ENCODE peak calls at places on chromosomes 2 and 18, in ten cellular contexts. P is breast epithelium, Q is Peyer's patch, X is IMR-90, S is OCI-LY7, T is heart left ventricle, N is fibroblast of lung, W is adipocyte, L is tibial artery, J is cardiac muscle cell. E is an unnamed sample. For H3K4me1, the result is how much of the 10 kb centered on the place peaks cover.

GRCh38 chr2:240300840-240301239 is 134.6 kb upstream of the GPC1 start:
- DNase-seq in P (no peak), Q (peak), X (no peak), S (no peak), T (no peak), N (no peak), W (no peak), L (no peak), J (no peak), E (no peak)

GRCh38 chr2:109557309-109557708 is 56.5 kb downstream of the SEPTIN10 start:
- DNase-seq in P (no peak), Q (no peak), X (no peak), S (no peak), T (no peak), N (no peak), W (no peak), L (no peak), J (no peak), E (no peak)

GRCh38 chr2:348517-348916 is 60.6 kb upstream of the ALKAL2 start:
- DNase-seq in P (no peak), Q (no peak), X (no peak), S (no peak), T (no peak), N (peak), W (no peak), L (no peak), J (peak), E (no peak)

GRCh38 chr2:48902521-48902920 is 147.0 kb upstream of the LHCGR start:
- DNase-seq in P (no peak), Q (no peak), X (no peak), S (no peak), T (no peak), N (no peak), W (no peak), L (no peak), J (no peak), E (no peak)

GRCh38 chr2:200944467-200945394 is 18.7 kb downstream of the ORC2 start:
- DNase-seq in P (no peak), Q (no peak), X (peak), S (no peak), T (no peak), N (peak), W (peak), L (no peak), J (peak), E (no peak)

GRCh38 chr2:120564213-120565094 is 171.2 kb upstream of the GLI2 start:
- DNase-seq in P (no peak), Q (no peak), X (no peak), S (no peak), T (no peak), N (no peak), W (no peak), L (no peak), J (no peak), E (peak)

GRCh38 chr18:22165603-22166069 is 3.8 kb upstream of the GATA6 start:
- DNase-seq in P (no peak), Q (no peak), X (no peak), S (no peak), T (no peak), N (no peak), W (no peak), L (no peak), J (peak), E (peak)

GRCh38 chr18:11040823-11041712 is 108.3 kb downstream of the PIEZO2 start:
- DNase-seq in P (no peak), Q (no peak), X (peak), S (peak), T (peak), N (peak), W (peak), L (no peak), J (peak), E (peak)

GRCh38 chr2:66984864-66985263 is 412.3 kb upstream of the ETAA1 start:
- DNase-seq in P (no peak), Q (no peak), X (peak), S (no peak), T (no peak), N (no peak), W (no peak), L (no peak), J (no peak), E (no peak)

DNA sequence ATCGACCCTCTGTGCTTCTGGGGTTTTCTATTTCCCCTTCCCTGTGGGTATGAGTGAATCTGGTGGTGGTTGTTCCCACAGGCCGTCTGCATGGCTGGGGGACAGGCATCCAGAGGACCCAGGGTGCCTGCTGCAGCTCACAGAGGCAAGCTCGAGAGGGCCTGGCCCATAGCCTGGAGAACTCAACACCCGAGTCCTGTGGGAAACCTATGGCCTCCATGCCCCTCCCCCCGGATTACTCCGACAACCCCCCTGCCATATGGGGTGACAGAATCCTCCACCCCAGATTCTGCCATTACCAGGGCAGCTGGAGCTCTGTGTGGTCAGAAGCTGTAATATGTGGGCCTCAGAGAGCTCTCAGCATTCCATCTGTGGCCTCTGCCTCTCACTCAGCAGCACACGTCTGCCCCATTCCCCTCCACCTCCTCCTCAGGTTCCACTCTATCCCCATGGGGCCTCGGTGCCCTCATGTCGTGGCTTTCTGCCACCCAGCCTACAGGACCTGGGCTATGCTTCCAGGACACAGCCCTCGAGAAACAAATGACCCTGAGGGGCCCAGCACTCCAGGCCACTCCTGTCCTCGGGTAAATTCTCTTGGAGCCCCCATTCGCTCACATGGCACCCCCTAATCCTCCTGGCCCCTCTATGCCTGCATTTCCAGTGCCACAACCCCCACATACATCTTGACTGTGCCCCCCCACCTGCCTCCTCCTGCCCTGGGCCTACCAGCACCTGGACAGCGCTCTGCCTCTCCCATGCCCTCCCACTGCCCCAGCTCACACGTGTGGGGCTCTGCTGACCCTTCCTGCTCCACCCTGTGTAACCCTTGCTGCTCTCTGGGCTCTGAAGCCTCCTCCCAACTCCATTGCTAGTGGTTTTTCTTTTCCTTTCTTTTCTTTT is 3.6 kb downstream of the MZT2A start:
- DNase-seq in P (no peak), Q (no peak), X (no peak), S (no peak), T (no peak), N (no peak), W (no peak), L (no peak), J (no peak), E (no peak)
- H3K4me1 ChIP-seq in P (under half), Q (under half), X (under half), S (under half), T (under half), N (under half), W (under half), L (under half), J (under half), E (under half)

GRCh38 chr2:20430035-20430434 is 16.8 kb upstream of the RHOB start:
- DNase-seq in P (no peak), Q (no peak), X (no peak), S (no peak), T (no peak), N (no peak), W (no peak), L (peak), J (no peak), E (no peak)
- H3K4me1 ChIP-seq in P (under half), Q (under half), X (under half), S (under half), T (under half), N (under half), W (under half), L (under half), J (under half), E (under half)

GRCh38 chr18:9135081-9135911 is 1.3 kb upstream of the ANKRD12 start:
- DNase-seq in P (no peak), Q (no peak), X (no peak), S (no peak), T (no peak), N (no peak), W (no peak), L (no peak), J (no peak), E (no peak)

GRCh38 chr18:9136315-9137141 is at the start of gene ANKRD12:
- DNase-seq in P (peak), Q (peak), X (peak), S (peak), T (peak), N (peak), W (peak), L (peak), J (peak), E (peak)

GRCh38 chr18:9135912-9136314 is 668 bp upstream of the ANKRD12 start:
- DNase-seq in P (peak), Q (no peak), X (peak), S (peak), T (no peak), N (no peak), W (peak), L (no peak), J (peak), E (peak)

GRCh38 chr18:9139400-9140039 is 2.9 kb downstream of the ANKRD12 start:
- DNase-seq in P (no peak), Q (no peak), X (no peak), S (no peak), T (no peak), N (no peak), W (no peak), L (no peak), J (no peak), E (no peak)

DNA sequence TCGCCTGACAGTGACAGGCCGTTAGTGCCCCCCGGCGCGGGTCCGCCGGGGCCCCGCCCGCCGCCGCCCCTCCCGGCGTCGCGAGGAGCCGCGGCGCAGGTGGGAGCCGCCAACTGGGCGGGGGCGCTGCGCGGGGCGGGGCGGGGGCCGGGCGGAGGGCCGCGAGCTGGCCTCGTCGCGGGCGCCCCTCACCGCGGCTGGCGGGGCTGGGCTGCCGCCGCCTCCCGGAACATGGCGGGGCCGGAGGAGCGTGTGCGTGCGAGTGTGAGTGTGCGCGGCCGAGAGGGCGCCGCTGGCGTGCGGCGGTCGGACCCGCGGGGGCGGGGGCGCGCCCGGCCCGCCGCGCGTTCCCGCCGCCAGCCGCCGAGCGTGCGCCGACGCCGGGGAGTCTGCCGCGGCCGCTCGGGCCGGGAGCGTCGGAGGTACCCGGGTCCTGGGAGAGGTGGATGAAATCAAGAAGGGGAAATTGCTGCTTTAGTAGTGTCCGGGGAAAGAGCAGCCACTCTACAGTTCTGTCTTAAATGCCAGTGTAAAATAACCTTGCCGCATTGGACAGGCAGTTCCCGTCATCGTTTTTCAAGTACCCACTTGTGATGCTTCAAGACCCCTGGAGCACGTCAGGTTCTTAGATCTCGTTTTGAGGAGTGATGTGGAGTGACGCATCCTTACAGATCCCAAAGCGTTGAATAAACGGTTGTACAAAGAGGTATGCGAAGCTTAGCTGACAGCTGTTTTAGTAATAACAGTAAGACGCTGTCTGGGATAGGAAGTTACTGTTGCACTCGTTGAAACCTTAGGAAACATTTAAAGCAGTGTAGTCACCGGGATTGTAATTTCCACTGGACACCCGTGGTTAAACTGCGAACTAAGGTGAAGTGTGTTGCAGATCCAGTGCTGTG is 836 bp downstream of the ANKRD12 start:
- DNase-seq in P (peak), Q (peak), X (peak), S (peak), T (peak), N (peak), W (peak), L (peak), J (peak), E (peak)
- H3K4me1 ChIP-seq in P (under half), Q (under half), X (under half), S (half or more), T (under half), N (under half), W (under half), L (under half), J (under half), E (under half)

GRCh38 chr2:27953077-27953476 is 62.5 kb downstream of the BABAM2 start:
- DNase-seq in P (no peak), Q (no peak), X (no peak), S (no peak), T (no peak), N (no peak), W (no peak), L (no peak), J (no peak), E (no peak)
- H3K4me1 ChIP-seq in P (under half), Q (under half), X (under half), S (under half), T (under half), N (under half), W (half or more), L (under half), J (under half), E (under half)

GRCh38 chr18:58862851-58863538 is 1.7 kb upstream of the ZNF532 start:
- DNase-seq in P (no peak), Q (peak), X (peak), S (peak), T (peak), N (peak), W (peak), L (peak), J (no peak), E (peak)
- H3K4me1 ChIP-seq in P (under half), Q (under half), X (under half), S (under half), T (half or more), N (under half), W (half or more), L (half or more), J (half or more), E (half or more)

GRCh38 chr2:113182471-113183260 is 8.9 kb downstream of the PSD4 start:
- DNase-seq in P (no peak), Q (no peak), X (no peak), S (no peak), T (no peak), N (no peak), W (no peak), L (peak), J (no peak), E (no peak)
- H3K4me1 ChIP-seq in P (under half), Q (under half), X (under half), S (under half), T (under half), N (under half), W (under half), L (under half), J (under half), E (under half)

GRCh38 chr18:9146224-9146623 is 9.6 kb downstream of the ANKRD12 start:
- DNase-seq in P (no peak), Q (no peak), X (no peak), S (no peak), T (no peak), N (no peak), W (no peak), L (no peak), J (no peak), E (no peak)

GRCh38 chr18:9153281-9153680 is 16.7 kb downstream of the ANKRD12 start:
- DNase-seq in P (no peak), Q (no peak), X (no peak), S (no peak), T (no peak), N (no peak), W (no peak), L (no peak), J (peak), E (no peak)

GRCh38 chr18:9150116-9150515 is 13.5 kb downstream of the ANKRD12 start:
- DNase-seq in P (no peak), Q (no peak), X (no peak), S (no peak), T (no peak), N (no peak), W (no peak), L (no peak), J (no peak), E (no peak)

GRCh38 chr18:9147440-9148238 is 11.1 kb downstream of the ANKRD12 start:
- DNase-seq in P (no peak), Q (no peak), X (peak), S (peak), T (peak), N (peak), W (peak), L (no peak), J (peak), E (peak)

GRCh38 chr18:9148239-9148552 is 11.6 kb downstream of the ANKRD12 start:
- DNase-seq in P (no peak), Q (no peak), X (no peak), S (no peak), T (no peak), N (no peak), W (no peak), L (no peak), J (no peak), E (no peak)
- H3K4me1 ChIP-seq in P (under half), Q (under half), X (under half), S (half or more), T (half or more), N (under half), W (under half), L (under half), J (under half), E (under half)

GRCh38 chr2:164796999-164797398 is 44.6 kb downstream of the COBLL1 start:
- DNase-seq in P (no peak), Q (no peak), X (no peak), S (no peak), T (no peak), N (no peak), W (no peak), L (no peak), J (no peak), E (no peak)

GRCh38 chr2:164793531-164793930 is 48.1 kb downstream of the COBLL1 start:
- DNase-seq in P (no peak), Q (no peak), X (no peak), S (no peak), T (no peak), N (no peak), W (no peak), L (no peak), J (no peak), E (no peak)

GRCh38 chr2:164789986-164790385 is 51.6 kb downstream of the COBLL1 start:
- DNase-seq in P (no peak), Q (no peak), X (no peak), S (no peak), T (no peak), N (no peak), W (no peak), L (no peak), J (no peak), E (no peak)

GRCh38 chr2:164792316-164793127 is 49.1 kb downstream of the COBLL1 start:
- DNase-seq in P (no peak), Q (no peak), X (no peak), S (no peak), T (no peak), N (no peak), W (peak), L (no peak), J (no peak), E (no peak)

DNA sequence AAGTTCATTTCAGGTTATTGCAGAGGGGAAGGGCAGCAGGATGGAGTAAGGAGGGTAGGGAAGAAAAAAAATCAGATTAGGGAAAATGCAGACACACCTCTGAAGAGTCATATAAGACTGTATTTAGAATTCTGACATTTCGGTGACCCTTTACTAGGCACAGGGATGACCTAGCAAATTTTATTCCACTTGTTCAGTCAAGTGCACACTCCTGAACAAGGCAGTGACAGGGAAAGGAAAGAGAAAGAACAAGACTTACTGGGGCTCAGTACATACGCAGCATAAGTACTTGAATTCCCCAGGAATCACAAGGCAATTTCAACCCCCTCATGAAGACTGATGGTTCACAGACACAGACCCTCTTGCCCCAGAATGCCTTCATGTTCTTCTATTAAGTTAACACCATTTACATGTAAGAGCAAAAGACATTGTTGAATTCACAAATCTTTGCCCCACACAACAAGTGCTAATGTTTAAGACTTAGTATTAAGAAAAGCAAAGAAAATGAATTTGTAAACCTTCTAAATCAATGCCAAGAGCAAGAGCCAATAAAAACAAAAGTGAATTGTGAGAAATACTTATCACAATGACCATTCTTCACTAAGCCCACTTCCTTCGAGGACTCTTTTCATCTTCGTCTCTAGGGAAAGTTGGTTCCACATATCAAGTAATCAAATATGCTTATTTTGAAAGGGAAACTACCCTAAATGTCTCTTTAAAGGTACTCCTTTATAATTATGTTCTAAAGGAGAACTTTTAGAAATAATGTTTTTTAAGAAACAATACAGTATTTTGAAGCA is 47.0 kb downstream of the COBLL1 start:
- DNase-seq in P (no peak), Q (no peak), X (no peak), S (no peak), T (no peak), N (no peak), W (no peak), L (no peak), J (no peak), E (no peak)
- H3K4me1 ChIP-seq in P (under half), Q (under half), X (under half), S (under half), T (half or more), N (under half), W (under half), L (under half), J (under half), E (under half)

GRCh38 chr2:20350105-20350712 is 435 bp downstream of the PUM2 start:
- DNase-seq in P (peak), Q (peak), X (no peak), S (peak), T (peak), N (no peak), W (peak), L (no peak), J (peak), E (no peak)
- H3K4me1 ChIP-seq in P (under half), Q (under half), X (under half), S (under half), T (under half), N (under half), W (under half), L (under half), J (under half), E (half or more)

DNA sequence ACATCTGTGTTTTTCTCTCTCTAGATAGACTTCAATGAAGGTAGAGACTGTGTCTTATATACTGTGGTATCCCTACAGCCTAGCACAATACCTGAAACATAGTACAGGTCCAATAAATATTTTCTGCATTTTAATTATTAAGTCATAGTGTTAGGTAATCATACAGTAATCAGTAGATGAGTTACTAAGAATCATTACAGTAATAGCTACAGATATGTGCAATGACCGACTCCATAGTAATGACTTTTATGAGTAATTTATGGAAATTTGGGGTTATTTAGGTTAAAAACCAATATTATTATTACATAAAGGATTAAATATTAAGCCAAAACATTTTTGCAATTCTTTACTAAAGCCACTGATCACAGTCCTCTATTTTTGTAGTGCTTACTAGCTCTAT is 21.6 kb downstream of the COL5A2 start:
- DNase-seq in P (no peak), Q (no peak), X (no peak), S (no peak), T (no peak), N (no peak), W (no peak), L (no peak), J (no peak), E (no peak)
- H3K4me1 ChIP-seq in P (under half), Q (under half), X (under half), S (under half), T (under half), N (under half), W (half or more), L (under half), J (under half), E (under half)

E was measured in neural progenitor cell.